ENCODE peak calls at places on chromosomes 3 and 15, in ten cellular contexts. One of them, this sample, is unnamed.
A peak's percentile ranks its signal among the peaks of the same experiment; 100 is the strongest.

GRCh38 chr15:67917037-67917436 is 77.2 kb upstream of the RNU6-1 start:
- DNase-seq in heart left ventricle: peak; percentile 76
- DNase-seq in upper lobe of left lung: no peak
- DNase-seq in naive thymus-derived CD4-positive, alpha-beta T cell: no peak
- DNase-seq in lower lobe of right lung: no peak
- DNase-seq in fibroblast of lung: no peak
- DNase-seq in CD8-positive, alpha-beta memory T cell: no peak
- DNase-seq in cardiac fibroblast: peak; percentile 31
- DNase-seq in brain microvascular endothelial cell: no peak
- DNase-seq in colonic mucosa: peak; percentile 42
- DNase-seq in this sample: no peak

GRCh38 chr15:63466378-63467192 is 37.8 kb upstream of the USP3 start:
- DNase-seq in lower lobe of right lung: no peak
- DNase-seq in heart left ventricle: no peak
- DNase-seq in brain microvascular endothelial cell: peak; percentile 65
- DNase-seq in upper lobe of left lung: no peak
- DNase-seq in CD8-positive, alpha-beta memory T cell: peak; percentile 18
- DNase-seq in fibroblast of lung: peak; percentile 53
- DNase-seq in colonic mucosa: peak; percentile 79
- DNase-seq in naive thymus-derived CD4-positive, alpha-beta T cell: peak; percentile 78
- DNase-seq in cardiac fibroblast: peak; percentile 76
- DNase-seq in this sample: no peak

GRCh38 chr3:194974468-194975135 is 288.9 kb downstream of the FAM43A start:
- DNase-seq in upper lobe of left lung: no peak
- DNase-seq in cardiac fibroblast: no peak
- DNase-seq in colonic mucosa: no peak
- DNase-seq in brain microvascular endothelial cell: no peak
- DNase-seq in heart left ventricle: no peak
- DNase-seq in naive thymus-derived CD4-positive, alpha-beta T cell: no peak
- DNase-seq in lower lobe of right lung: no peak
- DNase-seq in fibroblast of lung: no peak
- DNase-seq in CD8-positive, alpha-beta memory T cell: no peak
- DNase-seq in this sample: no peak

GRCh38 chr3:79184226-79184625 is 583.6 kb downstream of the ROBO1 start:
- DNase-seq in cardiac fibroblast: no peak
- DNase-seq in CD8-positive, alpha-beta memory T cell: no peak
- DNase-seq in heart left ventricle: no peak
- DNase-seq in brain microvascular endothelial cell: no peak
- DNase-seq in lower lobe of right lung: no peak
- DNase-seq in naive thymus-derived CD4-positive, alpha-beta T cell: no peak
- DNase-seq in colonic mucosa: no peak
- DNase-seq in upper lobe of left lung: no peak
- DNase-seq in fibroblast of lung: no peak
- DNase-seq in this sample: no peak

GRCh38 chr15:38486946-38487345 is 33.0 kb downstream of the FAM98B start:
- DNase-seq in heart left ventricle: no peak
- DNase-seq in lower lobe of right lung: no peak
- DNase-seq in colonic mucosa: no peak
- DNase-seq in upper lobe of left lung: no peak
- DNase-seq in CD8-positive, alpha-beta memory T cell: no peak
- DNase-seq in cardiac fibroblast: no peak
- DNase-seq in fibroblast of lung: peak; percentile 25
- DNase-seq in brain microvascular endothelial cell: no peak
- DNase-seq in naive thymus-derived CD4-positive, alpha-beta T cell: no peak
- DNase-seq in this sample: no peak

GRCh38 chr3:15976524-15976923 is 178.7 kb upstream of the ANKRD28 start:
- DNase-seq in colonic mucosa: no peak
- DNase-seq in lower lobe of right lung: no peak
- DNase-seq in upper lobe of left lung: no peak
- DNase-seq in CD8-positive, alpha-beta memory T cell: no peak
- DNase-seq in brain microvascular endothelial cell: no peak
- DNase-seq in fibroblast of lung: no peak
- DNase-seq in naive thymus-derived CD4-positive, alpha-beta T cell: no peak
- DNase-seq in heart left ventricle: no peak
- DNase-seq in cardiac fibroblast: no peak
- DNase-seq in this sample: no peak

GRCh38 chr3:151895881-151896661 is 22.6 kb downstream of the SUCNR1 start:
- DNase-seq in CD8-positive, alpha-beta memory T cell: no peak
- DNase-seq in upper lobe of left lung: no peak
- DNase-seq in brain microvascular endothelial cell: no peak
- DNase-seq in naive thymus-derived CD4-positive, alpha-beta T cell: no peak
- DNase-seq in lower lobe of right lung: no peak
- DNase-seq in cardiac fibroblast: peak; percentile 34
- DNase-seq in colonic mucosa: no peak
- DNase-seq in heart left ventricle: no peak
- DNase-seq in fibroblast of lung: peak; percentile 42
- DNase-seq in this sample: no peak

GRCh38 chr15:58165661-58166060 is 27.5 kb downstream of the AQP9 start:
- DNase-seq in fibroblast of lung: peak; percentile 17
- DNase-seq in naive thymus-derived CD4-positive, alpha-beta T cell: no peak
- DNase-seq in heart left ventricle: peak; percentile 84
- DNase-seq in colonic mucosa: no peak
- DNase-seq in lower lobe of right lung: no peak
- DNase-seq in brain microvascular endothelial cell: peak; percentile 80
- DNase-seq in cardiac fibroblast: peak; percentile 82
- DNase-seq in upper lobe of left lung: no peak
- DNase-seq in CD8-positive, alpha-beta memory T cell: no peak
- DNase-seq in this sample: no peak

GRCh38 chr3:71514621-71515020 is 68.9 kb downstream of the FOXP1 start:
- DNase-seq in cardiac fibroblast: no peak
- DNase-seq in upper lobe of left lung: no peak
- DNase-seq in fibroblast of lung: peak; percentile 85
- DNase-seq in CD8-positive, alpha-beta memory T cell: no peak
- DNase-seq in naive thymus-derived CD4-positive, alpha-beta T cell: no peak
- DNase-seq in colonic mucosa: no peak
- DNase-seq in heart left ventricle: no peak
- DNase-seq in lower lobe of right lung: no peak
- DNase-seq in brain microvascular endothelial cell: no peak
- DNase-seq in this sample: no peak

GRCh38 chr15:78060232-78060631 is 17.3 kb downstream of the TBC1D2B start:
- DNase-seq in fibroblast of lung: no peak
- DNase-seq in cardiac fibroblast: no peak
- DNase-seq in CD8-positive, alpha-beta memory T cell: no peak
- DNase-seq in colonic mucosa: no peak
- DNase-seq in brain microvascular endothelial cell: no peak
- DNase-seq in naive thymus-derived CD4-positive, alpha-beta T cell: no peak
- DNase-seq in lower lobe of right lung: no peak
- DNase-seq in upper lobe of left lung: no peak
- DNase-seq in heart left ventricle: no peak
- DNase-seq in this sample: no peak

GRCh38 chr15:69217381-69217780 is 56.9 kb downstream of the GLCE start:
- DNase-seq in brain microvascular endothelial cell: no peak
- DNase-seq in CD8-positive, alpha-beta memory T cell: no peak
- DNase-seq in colonic mucosa: no peak
- DNase-seq in lower lobe of right lung: no peak
- DNase-seq in naive thymus-derived CD4-positive, alpha-beta T cell: no peak
- DNase-seq in heart left ventricle: no peak
- DNase-seq in fibroblast of lung: no peak
- DNase-seq in upper lobe of left lung: no peak
- DNase-seq in cardiac fibroblast: no peak
- DNase-seq in this sample: no peak

GRCh38 chr15:67050062-67050461 is 15.3 kb upstream of the SMAD3 start:
- DNase-seq in naive thymus-derived CD4-positive, alpha-beta T cell: no peak
- DNase-seq in colonic mucosa: no peak
- DNase-seq in cardiac fibroblast: peak; percentile 80
- DNase-seq in upper lobe of left lung: no peak
- DNase-seq in heart left ventricle: no peak
- DNase-seq in lower lobe of right lung: no peak
- DNase-seq in fibroblast of lung: peak; percentile 51
- DNase-seq in brain microvascular endothelial cell: no peak
- DNase-seq in CD8-positive, alpha-beta memory T cell: no peak
- DNase-seq in this sample: no peak

GRCh38 chr3:129553171-129553570 is 10.2 kb downstream of the H1-8 start:
- DNase-seq in brain microvascular endothelial cell: no peak
- DNase-seq in heart left ventricle: no peak
- DNase-seq in upper lobe of left lung: peak; percentile 65
- DNase-seq in naive thymus-derived CD4-positive, alpha-beta T cell: no peak
- DNase-seq in fibroblast of lung: no peak
- DNase-seq in CD8-positive, alpha-beta memory T cell: no peak
- DNase-seq in colonic mucosa: no peak
- DNase-seq in cardiac fibroblast: no peak
- DNase-seq in lower lobe of right lung: no peak
- DNase-seq in this sample: no peak

GRCh38 chr15:45354711-45355110 is 23.6 kb downstream of the GATM start:
- DNase-seq in lower lobe of right lung: no peak
- DNase-seq in colonic mucosa: no peak
- DNase-seq in CD8-positive, alpha-beta memory T cell: no peak
- DNase-seq in upper lobe of left lung: no peak
- DNase-seq in cardiac fibroblast: no peak
- DNase-seq in heart left ventricle: no peak
- DNase-seq in fibroblast of lung: no peak
- DNase-seq in brain microvascular endothelial cell: no peak
- DNase-seq in naive thymus-derived CD4-positive, alpha-beta T cell: no peak
- DNase-seq in this sample: no peak

GRCh38 chr3:15948403-15948802 is 150.6 kb upstream of the ANKRD28 start:
- DNase-seq in CD8-positive, alpha-beta memory T cell: no peak
- DNase-seq in upper lobe of left lung: no peak
- DNase-seq in cardiac fibroblast: no peak
- DNase-seq in brain microvascular endothelial cell: no peak
- DNase-seq in lower lobe of right lung: no peak
- DNase-seq in colonic mucosa: no peak
- DNase-seq in heart left ventricle: no peak
- DNase-seq in naive thymus-derived CD4-positive, alpha-beta T cell: no peak
- DNase-seq in fibroblast of lung: peak; percentile 18
- DNase-seq in this sample: no peak

GRCh38 chr3:181210275-181210674 is 220.7 kb upstream of the DNAJC19 start:
- DNase-seq in cardiac fibroblast: peak; percentile 25
- DNase-seq in heart left ventricle: no peak
- DNase-seq in fibroblast of lung: peak; percentile 23
- DNase-seq in colonic mucosa: no peak
- DNase-seq in naive thymus-derived CD4-positive, alpha-beta T cell: no peak
- DNase-seq in upper lobe of left lung: no peak
- DNase-seq in CD8-positive, alpha-beta memory T cell: no peak
- DNase-seq in lower lobe of right lung: no peak
- DNase-seq in brain microvascular endothelial cell: peak; percentile 3
- DNase-seq in this sample: no peak

GRCh38 chr15:93141373-93141790 is 52.4 kb upstream of the RGMA start:
- DNase-seq in cardiac fibroblast: no peak
- DNase-seq in CD8-positive, alpha-beta memory T cell: peak; percentile 20
- DNase-seq in heart left ventricle: no peak
- DNase-seq in upper lobe of left lung: no peak
- DNase-seq in naive thymus-derived CD4-positive, alpha-beta T cell: peak; percentile 17
- DNase-seq in lower lobe of right lung: no peak
- DNase-seq in brain microvascular endothelial cell: no peak
- DNase-seq in colonic mucosa: no peak
- DNase-seq in fibroblast of lung: no peak
- DNase-seq in this sample: no peak
- H3K4me3 ChIP-seq in cardiac fibroblast: no peak overlapping the region
- H3K4me3 ChIP-seq in CD8-positive, alpha-beta memory T cell: peak overlapping the region; percentile 4
- H3K4me3 ChIP-seq in heart left ventricle: no peak overlapping the region
- H3K4me3 ChIP-seq in upper lobe of left lung: no peak overlapping the region
- H3K4me3 ChIP-seq in naive thymus-derived CD4-positive, alpha-beta T cell: peak overlapping the region; percentile 38
- H3K4me3 ChIP-seq in lower lobe of right lung: no peak overlapping the region
- H3K4me3 ChIP-seq in brain microvascular endothelial cell: no peak overlapping the region
- H3K4me3 ChIP-seq in colonic mucosa: no peak overlapping the region
- H3K4me3 ChIP-seq in fibroblast of lung: no peak overlapping the region
- H3K4me3 ChIP-seq in this sample: no peak overlapping the region

GRCh38 chr3:150582620-150583019 is 20.5 kb upstream of the SELENOT start:
- DNase-seq in upper lobe of left lung: no peak
- DNase-seq in heart left ventricle: no peak
- DNase-seq in naive thymus-derived CD4-positive, alpha-beta T cell: no peak
- DNase-seq in lower lobe of right lung: no peak
- DNase-seq in brain microvascular endothelial cell: no peak
- DNase-seq in fibroblast of lung: no peak
- DNase-seq in cardiac fibroblast: no peak
- DNase-seq in CD8-positive, alpha-beta memory T cell: no peak
- DNase-seq in colonic mucosa: no peak
- DNase-seq in this sample: no peak
- H3K4me3 ChIP-seq in upper lobe of left lung: no peak overlapping the region
- H3K4me3 ChIP-seq in heart left ventricle: no peak overlapping the region
- H3K4me3 ChIP-seq in naive thymus-derived CD4-positive, alpha-beta T cell: no peak overlapping the region
- H3K4me3 ChIP-seq in lower lobe of right lung: no peak overlapping the region
- H3K4me3 ChIP-seq in brain microvascular endothelial cell: no peak overlapping the region
- H3K4me3 ChIP-seq in fibroblast of lung: no peak overlapping the region
- H3K4me3 ChIP-seq in cardiac fibroblast: no peak overlapping the region
- H3K4me3 ChIP-seq in CD8-positive, alpha-beta memory T cell: no peak overlapping the region
- H3K4me3 ChIP-seq in colonic mucosa: no peak overlapping the region
- H3K4me3 ChIP-seq in this sample: no peak overlapping the region

GRCh38 chr3:9180764-9181117 is 68.7 kb downstream of the SRGAP3 start:
- DNase-seq in colonic mucosa: no peak
- DNase-seq in fibroblast of lung: no peak
- DNase-seq in cardiac fibroblast: no peak
- DNase-seq in upper lobe of left lung: no peak
- DNase-seq in brain microvascular endothelial cell: no peak
- DNase-seq in CD8-positive, alpha-beta memory T cell: no peak
- DNase-seq in lower lobe of right lung: no peak
- DNase-seq in heart left ventricle: no peak
- DNase-seq in naive thymus-derived CD4-positive, alpha-beta T cell: peak; percentile 16
- DNase-seq in this sample: no peak

GRCh38 chr3:9185046-9185445 is 64.4 kb downstream of the SRGAP3 start:
- DNase-seq in CD8-positive, alpha-beta memory T cell: no peak
- DNase-seq in cardiac fibroblast: no peak
- DNase-seq in upper lobe of left lung: no peak
- DNase-seq in brain microvascular endothelial cell: no peak
- DNase-seq in fibroblast of lung: no peak
- DNase-seq in naive thymus-derived CD4-positive, alpha-beta T cell: no peak
- DNase-seq in heart left ventricle: no peak
- DNase-seq in lower lobe of right lung: no peak
- DNase-seq in colonic mucosa: no peak
- DNase-seq in this sample: no peak

GRCh38 chr3:9184464-9184835 is 65.0 kb downstream of the SRGAP3 start:
- DNase-seq in colonic mucosa: no peak
- DNase-seq in brain microvascular endothelial cell: no peak
- DNase-seq in naive thymus-derived CD4-positive, alpha-beta T cell: no peak
- DNase-seq in CD8-positive, alpha-beta memory T cell: no peak
- DNase-seq in lower lobe of right lung: no peak
- DNase-seq in upper lobe of left lung: no peak
- DNase-seq in fibroblast of lung: no peak
- DNase-seq in cardiac fibroblast: no peak
- DNase-seq in heart left ventricle: no peak
- DNase-seq in this sample: no peak

GRCh38 chr3:9183811-9184463 is 65.5 kb downstream of the SRGAP3 start:
- DNase-seq in CD8-positive, alpha-beta memory T cell: no peak
- DNase-seq in brain microvascular endothelial cell: no peak
- DNase-seq in fibroblast of lung: no peak
- DNase-seq in colonic mucosa: no peak
- DNase-seq in upper lobe of left lung: no peak
- DNase-seq in naive thymus-derived CD4-positive, alpha-beta T cell: no peak
- DNase-seq in cardiac fibroblast: no peak
- DNase-seq in heart left ventricle: no peak
- DNase-seq in lower lobe of right lung: no peak
- DNase-seq in this sample: no peak

GRCh38 chr3:9183011-9183410 is 66.4 kb downstream of the SRGAP3 start:
- DNase-seq in upper lobe of left lung: no peak
- DNase-seq in brain microvascular endothelial cell: no peak
- DNase-seq in colonic mucosa: no peak
- DNase-seq in fibroblast of lung: no peak
- DNase-seq in CD8-positive, alpha-beta memory T cell: no peak
- DNase-seq in cardiac fibroblast: no peak
- DNase-seq in naive thymus-derived CD4-positive, alpha-beta T cell: no peak
- DNase-seq in lower lobe of right lung: no peak
- DNase-seq in heart left ventricle: peak; percentile 50
- DNase-seq in this sample: no peak
- H3K4me3 ChIP-seq in upper lobe of left lung: no peak overlapping the region
- H3K4me3 ChIP-seq in brain microvascular endothelial cell: no peak overlapping the region
- H3K4me3 ChIP-seq in colonic mucosa: no peak overlapping the region
- H3K4me3 ChIP-seq in fibroblast of lung: no peak overlapping the region
- H3K4me3 ChIP-seq in CD8-positive, alpha-beta memory T cell: no peak overlapping the region
- H3K4me3 ChIP-seq in cardiac fibroblast: no peak overlapping the region
- H3K4me3 ChIP-seq in naive thymus-derived CD4-positive, alpha-beta T cell: no peak overlapping the region
- H3K4me3 ChIP-seq in lower lobe of right lung: no peak overlapping the region
- H3K4me3 ChIP-seq in heart left ventricle: no peak overlapping the region
- H3K4me3 ChIP-seq in this sample: no peak overlapping the region

GRCh38 chr3:166634091-166634746 is 745.9 kb downstream of the ZBBX start:
- DNase-seq in fibroblast of lung: no peak
- DNase-seq in lower lobe of right lung: no peak
- DNase-seq in heart left ventricle: no peak
- DNase-seq in brain microvascular endothelial cell: no peak
- DNase-seq in CD8-positive, alpha-beta memory T cell: no peak
- DNase-seq in cardiac fibroblast: no peak
- DNase-seq in upper lobe of left lung: no peak
- DNase-seq in naive thymus-derived CD4-positive, alpha-beta T cell: no peak
- DNase-seq in colonic mucosa: no peak
- DNase-seq in this sample: no peak

GRCh38 chr3:166637984-166638530 is 742.0 kb downstream of the ZBBX start:
- DNase-seq in colonic mucosa: no peak
- DNase-seq in naive thymus-derived CD4-positive, alpha-beta T cell: no peak
- DNase-seq in brain microvascular endothelial cell: no peak
- DNase-seq in heart left ventricle: no peak
- DNase-seq in cardiac fibroblast: no peak
- DNase-seq in CD8-positive, alpha-beta memory T cell: no peak
- DNase-seq in lower lobe of right lung: no peak
- DNase-seq in fibroblast of lung: no peak
- DNase-seq in upper lobe of left lung: peak; percentile 23
- DNase-seq in this sample: no peak
- H3K4me3 ChIP-seq in colonic mucosa: no peak overlapping the region
- H3K4me3 ChIP-seq in naive thymus-derived CD4-positive, alpha-beta T cell: no peak overlapping the region
- H3K4me3 ChIP-seq in brain microvascular endothelial cell: no peak overlapping the region
- H3K4me3 ChIP-seq in heart left ventricle: no peak overlapping the region
- H3K4me3 ChIP-seq in cardiac fibroblast: no peak overlapping the region
- H3K4me3 ChIP-seq in CD8-positive, alpha-beta memory T cell: no peak overlapping the region
- H3K4me3 ChIP-seq in lower lobe of right lung: no peak overlapping the region
- H3K4me3 ChIP-seq in fibroblast of lung: no peak overlapping the region
- H3K4me3 ChIP-seq in upper lobe of left lung: no peak overlapping the region
- H3K4me3 ChIP-seq in this sample: no peak overlapping the region

This sample was measured in skeletal muscle cell.